ENCODE peak calls at places on chromosomes 6 and 20, in four cellular contexts. B is psoas muscle, W is H1, E is stomach. X is an unnamed sample. For H3K9me3, the result is how much of the 10 kb centered on the place peaks cover.

GRCh38 chr6:11263185-11263817 is 30.8 kb upstream of the NEDD9 start:
- DNase-seq in B (peak), W (no peak), E (peak), X (no peak)

GRCh38 chr20:32893878-32894483 is 35.3 kb downstream of the EFCAB8 start:
- DNase-seq in B (no peak), W (peak), E (no peak), X (peak)

GRCh38 chr6:31794294-31794865 is 1.2 kb downstream of the VARS1 start:
- DNase-seq in B (no peak), W (no peak), E (no peak), X (no peak)

GRCh38 chr20:38021373-38021772 is 11.9 kb downstream of the TTI1 start:
- DNase-seq in B (no peak), W (no peak), E (no peak), X (no peak)

GRCh38 chr6:108559884-108560462 is 744 bp upstream of the FOXO3 start:
- DNase-seq in B (peak), W (no peak), E (peak), X (peak)

GRCh38 chr20:33442136-33443005 is 1.2 kb downstream of the SNTA1 start:
- DNase-seq in B (no peak), W (no peak), E (no peak), X (no peak)

GRCh38 chr6:25403150-25403549 is 124.0 kb downstream of the CARMIL1 start:
- DNase-seq in B (no peak), W (no peak), E (no peak), X (no peak)

GRCh38 chr6:35391240-35391968 is 49.0 kb downstream of the PPARD start:
- DNase-seq in B (no peak), W (no peak), E (peak), X (no peak)

GRCh38 chr6:91149914-91150674 is 563.2 kb upstream of the MAP3K7 start:
- DNase-seq in B (no peak), W (no peak), E (no peak), X (no peak)

GRCh38 chr6:157177731-157178336 is 145.5 kb downstream of the TMEM242 start:
- DNase-seq in B (no peak), W (no peak), E (no peak), X (no peak)

GRCh38 chr6:152854086-152854795 is 103.6 kb downstream of the VIP start:
- DNase-seq in B (no peak), W (no peak), E (no peak), X (no peak)

GRCh38 chr6:127590344-127590743 is 13.4 kb downstream of the C6orf58 start:
- DNase-seq in B (no peak), W (no peak), E (no peak), X (no peak)

GRCh38 chr20:58500256-58500655 is 14.9 kb downstream of the APCDD1L start:
- DNase-seq in B (no peak), W (no peak), E (no peak), X (no peak)

GRCh38 chr20:10667560-10668167 is 6.1 kb downstream of the JAG1 start:
- DNase-seq in B (no peak), W (no peak), E (no peak), X (no peak)

GRCh38 chr20:40920291-40920690 is 108.3 kb upstream of the TOP1 start:
- DNase-seq in B (no peak), W (no peak), E (no peak), X (no peak)

DNA sequence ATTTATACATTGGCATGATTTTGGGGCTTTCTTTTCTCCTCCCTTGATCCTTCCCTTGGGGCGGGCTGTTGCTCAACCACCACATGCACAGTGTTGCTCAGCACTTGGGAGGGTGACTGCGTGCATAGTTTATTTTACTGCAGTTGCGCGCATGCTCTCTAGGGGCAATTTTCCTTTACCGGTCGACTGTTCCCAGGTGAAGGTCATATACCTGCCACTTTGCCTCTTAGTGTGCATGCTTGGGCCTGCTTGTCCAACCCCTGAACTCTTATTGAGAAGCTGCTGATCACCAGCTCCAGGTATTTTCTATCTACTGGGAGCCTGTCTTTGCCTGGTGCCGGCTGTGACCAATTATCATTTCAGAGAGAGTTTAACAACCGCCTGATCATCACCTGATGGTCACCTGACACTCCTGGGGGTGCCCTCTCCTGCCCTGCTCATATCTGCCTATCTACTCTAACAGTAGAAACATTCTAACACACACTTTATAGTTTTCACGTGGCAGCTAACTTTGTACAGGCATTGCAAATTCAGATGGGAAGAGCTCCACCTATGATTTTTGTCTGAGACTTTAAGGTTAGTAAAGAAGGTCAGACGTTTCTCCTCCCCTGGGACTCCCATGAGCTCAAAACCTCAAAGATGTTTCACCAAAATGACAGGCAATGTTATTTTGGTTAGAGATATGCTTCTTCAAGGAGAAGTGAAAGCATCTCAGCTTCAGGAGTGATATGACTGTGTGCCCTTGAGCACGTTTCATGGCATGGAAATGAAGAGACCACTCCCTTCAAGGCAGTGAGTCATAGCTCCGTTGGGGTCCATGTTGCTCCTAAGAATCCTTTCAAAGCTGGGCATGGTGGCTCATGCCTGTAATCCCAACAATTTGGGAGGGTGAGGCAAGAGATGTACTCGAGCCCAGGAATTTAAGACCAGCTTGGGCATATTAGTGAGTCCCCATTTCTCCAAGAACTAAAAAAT is 227.5 kb upstream of the MYLIP start:
- DNase-seq in B (no peak), W (no peak), E (no peak), X (no peak)
- TF ChIP-seq CTCF in B (no peak), W (no peak), E (no peak), X (no peak)

GRCh38 chr6:71364910-71365542 is 76.4 kb downstream of the OGFRL1 start:
- DNase-seq in B (no peak), W (no peak), E (no peak), X (no peak)
- H3K9me3 ChIP-seq in B (under half), W (under half), E (under half), X (under half)

DNA sequence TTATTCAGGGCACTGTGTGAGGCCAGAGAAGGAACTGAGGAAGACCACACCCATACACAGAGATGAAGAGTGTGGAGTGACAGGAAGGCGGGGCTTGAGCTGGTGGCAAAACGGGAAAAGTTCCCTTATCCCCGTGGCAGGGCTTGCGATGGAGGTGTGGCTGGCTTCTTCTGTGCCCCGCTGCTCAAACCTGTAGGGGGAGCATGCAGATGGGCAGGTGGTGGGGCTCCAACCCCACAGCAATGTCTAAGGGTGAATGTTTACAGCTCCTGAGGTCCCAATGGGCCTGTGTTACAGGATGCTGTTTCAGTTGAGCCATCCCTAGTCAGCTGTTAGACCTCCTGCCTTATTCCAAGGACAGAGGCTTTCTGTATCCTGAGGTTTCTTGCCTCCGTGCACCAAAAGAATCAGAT is 105.9 kb downstream of the LY86 start:
- DNase-seq in B (no peak), W (no peak), E (no peak), X (no peak)
- TF ChIP-seq CTCF in B (no peak), W (peak), E (no peak), X (no peak)

DNA sequence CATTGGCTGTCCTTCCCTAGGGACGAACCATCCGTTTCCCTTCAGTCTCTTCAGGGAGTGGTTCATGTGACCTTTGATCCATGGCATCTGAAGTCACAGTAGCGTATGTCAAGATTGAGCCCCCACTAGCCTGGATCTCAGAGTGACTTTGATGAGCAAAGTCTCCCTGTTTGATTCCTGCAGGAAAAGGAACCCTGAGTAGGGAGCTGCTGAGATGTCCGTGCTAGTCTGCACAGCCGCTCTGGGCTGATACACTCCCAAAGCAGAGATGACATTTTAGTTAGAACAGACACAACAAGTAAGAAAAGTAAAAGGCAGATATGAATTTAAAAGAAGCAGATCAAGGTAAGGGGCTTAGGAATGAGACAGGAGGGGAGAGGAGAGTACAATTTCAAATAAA is 899.4 kb downstream of the C6orf118 start:
- DNase-seq in B (no peak), W (no peak), E (no peak), X (no peak)
- H3K9me3 ChIP-seq in B (under half), W (under half), E (under half), X (under half)